ENCODE peak calls at places on chromosomes 12 and 14, in nine cellular contexts. X is AG09319, O is astrocyte of the spinal cord, G is WTC11, U is transverse colon, P is progenitor cell of endocrine pancreas, S is B cell, N is H1, W is glutamatergic neuron. A is an unnamed sample.

GRCh38 chr14:36513012-36513420 is 7.0 kb downstream of the NKX2-1 start:
- DNase-seq in S (no peak), P (no peak), X (no peak), G (peak; percentile 31), W (no peak), N (no peak), U (no peak), O (no peak), A (no peak)

GRCh38 chr12:131473721-131474709 is 236.9 kb upstream of the SFSWAP start:
- DNase-seq in U (no peak), S (no peak), N (no peak), G (peak; percentile 51), W (peak; percentile 47), P (no peak), X (no peak), O (no peak), A (no peak)

GRCh38 chr12:109088818-109089217 is 4.5 kb downstream of the ALKBH2 start:
- DNase-seq in X (no peak), N (no peak), G (no peak), W (no peak), O (peak; percentile 23), U (no peak), P (no peak), S (no peak), A (no peak)

GRCh38 chr12:75862692-75863471 is 168.7 kb downstream of the PHLDA1 start:
- DNase-seq in G (no peak), P (no peak), S (no peak), X (no peak), W (no peak), N (no peak), O (peak; percentile 61), U (no peak), A (no peak)

GRCh38 chr12:51846209-51846779 is 2.2 kb downstream of the FIGNL2 start:
- DNase-seq in O (no peak), P (no peak), N (no peak), G (no peak), X (no peak), S (no peak), W (no peak), U (no peak), A (no peak)

GRCh38 chr12:91988076-91988475 is 157.6 kb downstream of the BTG1 start:
- DNase-seq in U (no peak), W (no peak), O (no peak), N (no peak), G (no peak), P (no peak), X (no peak), S (no peak), A (no peak)

GRCh38 chr12:96434107-96434506 is 33.9 kb upstream of the CDK17 start:
- DNase-seq in O (peak; percentile 97), X (no peak), G (no peak), P (no peak), S (peak; percentile 29), U (peak; percentile 51), N (no peak), W (no peak), A (no peak)

GRCh38 chr12:28578361-28578760 is 388.1 kb downstream of the CCDC91 start:
- DNase-seq in G (no peak), X (peak; percentile 36), P (no peak), N (no peak), W (no peak), O (no peak), S (no peak), U (no peak), A (no peak)

GRCh38 chr12:54082402-54082892 is 28.8 kb downstream of the HOXC4 start:
- DNase-seq in W (no peak), O (peak; percentile 20), P (peak; percentile 45), N (no peak), U (peak; percentile 33), S (peak; percentile 60), X (no peak), G (peak; percentile 53), A (peak; percentile 78)

GRCh38 chr12:3034067-3034750 is 43.0 kb upstream of the TSPAN9 start:
- DNase-seq in P (peak; percentile 77), N (peak; percentile 54), S (peak; percentile 43), G (peak; percentile 89), O (peak; percentile 65), U (peak; percentile 51), W (peak; percentile 85), X (peak; percentile 23), A (peak; percentile 83)

GRCh38 chr12:5630101-5630500 is 198.2 kb downstream of the NTF3 start:
- DNase-seq in N (no peak), U (no peak), O (no peak), W (no peak), S (no peak), P (no peak), G (no peak), X (no peak), A (no peak)

GRCh38 chr12:123083661-123084571 is 67.0 kb downstream of the PITPNM2 start:
- DNase-seq in P (no peak), N (no peak), X (no peak), O (no peak), U (no peak), S (peak; percentile 58), G (no peak), W (no peak), A (no peak)

GRCh38 chr12:79487386-79488110 is 203.2 kb downstream of the PAWR start:
- DNase-seq in X (peak; percentile 63), W (no peak), U (no peak), N (no peak), P (no peak), S (no peak), G (no peak), O (no peak), A (no peak)

GRCh38 chr12:49336645-49337584 is at the start of gene C1QL4:
- DNase-seq in G (peak; percentile 93), S (peak; percentile 92), P (peak; percentile 95), U (peak; percentile 87), W (peak; percentile 94), O (peak; percentile 63), N (no peak), X (no peak), A (peak; percentile 99)

GRCh38 chr14:34065222-34065621 is 114.3 kb upstream of the EGLN3 start:
- DNase-seq in O (no peak), U (no peak), S (no peak), P (no peak), W (no peak), X (no peak), N (no peak), G (no peak), A (no peak)

GRCh38 chr14:34063470-34064164 is 112.7 kb upstream of the EGLN3 start:
- DNase-seq in S (no peak), N (no peak), X (no peak), G (no peak), W (no peak), P (no peak), U (no peak), O (no peak), A (no peak)

GRCh38 chr14:34065690-34066391 is 115.0 kb upstream of the EGLN3 start:
- DNase-seq in W (no peak), X (no peak), O (no peak), N (no peak), S (no peak), U (no peak), G (no peak), P (no peak), A (no peak)

GRCh38 chr14:34063042-34063441 is 112.2 kb upstream of the EGLN3 start:
- DNase-seq in S (no peak), N (no peak), W (no peak), O (no peak), U (no peak), P (no peak), G (no peak), X (no peak), A (no peak)

DNA sequence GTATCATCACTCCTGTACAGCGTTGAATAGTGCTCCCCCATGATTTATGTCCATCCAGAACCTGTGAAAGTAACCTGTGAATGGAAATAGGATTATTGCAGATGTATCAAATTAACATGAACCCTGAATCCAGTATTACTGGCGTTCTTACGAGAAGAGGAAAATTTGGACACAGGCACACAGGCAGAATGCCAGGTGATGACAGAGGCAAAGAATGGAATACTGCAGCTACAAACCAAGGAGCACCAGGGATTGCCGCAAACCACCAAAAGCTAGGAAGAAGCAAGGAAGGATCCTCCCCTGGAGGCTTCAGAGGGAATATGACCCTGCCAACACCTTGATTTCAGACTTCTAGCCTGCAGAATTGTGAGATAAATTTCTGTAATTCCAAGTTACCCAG is 113.5 kb upstream of the EGLN3 start:
- DNase-seq in S (no peak), U (peak; percentile 31), G (no peak), P (no peak), O (peak; percentile 64), X (no peak), W (no peak), N (no peak), A (no peak)
- TF ChIP-seq CTCF in S (no peak), U (no peak), G (no peak), P (no peak), O (peak; percentile 8), X (peak; percentile 20), W (no peak), N (no peak), A (no peak)

DNA sequence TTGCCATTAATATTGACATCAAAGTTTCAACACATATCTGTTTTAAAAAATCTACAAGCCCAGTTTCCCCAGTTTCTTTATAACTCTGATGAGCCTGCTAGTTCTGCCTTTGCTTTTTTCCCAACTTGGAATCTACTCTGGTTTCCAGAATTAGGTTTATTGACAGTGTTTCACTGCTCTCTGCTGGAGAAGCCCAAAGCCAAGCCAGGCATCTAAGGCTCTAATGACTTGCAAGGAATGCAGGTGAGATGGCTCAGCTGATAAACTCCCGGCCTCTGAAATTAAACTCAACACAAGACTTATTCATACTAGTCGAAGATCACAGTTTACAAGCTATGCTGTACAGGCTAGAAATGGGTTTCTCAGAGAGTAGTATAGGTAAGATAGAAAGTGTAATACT is 54.3 kb downstream of the HMGA2 start:
- DNase-seq in O (no peak), P (no peak), S (no peak), N (no peak), X (no peak), G (peak; percentile 40), W (no peak), U (no peak), A (no peak)
- TF ChIP-seq CTCF in O (peak; percentile 29), P (peak; percentile 25), S (no peak), N (no peak), X (peak; percentile 51), G (no peak), W (no peak), U (no peak), A (no peak)

DNA sequence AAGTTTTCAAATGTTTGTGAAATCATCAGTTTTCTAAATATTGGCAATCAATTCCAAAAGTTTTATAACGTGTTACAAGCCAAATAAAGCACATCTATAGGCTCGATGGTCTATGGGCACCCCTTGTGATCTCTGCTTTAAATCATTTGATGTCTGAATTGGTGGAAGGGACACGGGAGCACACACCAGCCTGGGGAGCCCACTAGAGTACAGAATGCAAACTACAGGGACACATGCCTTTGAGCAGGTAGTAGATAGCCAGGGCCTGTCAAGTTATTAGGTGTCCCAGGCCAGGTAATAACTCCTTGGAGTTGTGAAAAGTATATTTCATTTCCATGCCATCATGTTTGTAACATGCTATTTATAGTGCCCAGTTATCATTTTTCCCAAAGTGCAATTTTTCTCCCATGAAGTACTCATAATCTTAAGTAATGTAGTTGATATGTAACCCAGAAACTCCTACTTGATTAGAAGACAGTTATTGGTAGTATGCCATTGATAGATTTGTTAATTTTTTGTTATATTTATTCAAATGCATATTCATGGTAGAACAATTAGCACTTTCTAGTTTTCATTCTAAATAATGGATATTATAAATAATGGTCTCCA is 97.0 kb upstream of the FGD4 start:
- DNase-seq in G (peak; percentile 40), X (no peak), P (no peak), W (no peak), N (no peak), U (peak; percentile 17), O (no peak), S (peak; percentile 60), A (no peak)
- TF ChIP-seq CTCF in G (no peak), X (peak; percentile 37), P (peak; percentile 57), W (peak; percentile 20), N (peak; percentile 66), U (no peak), O (peak; percentile 51), S (peak; percentile 78), A (no peak)

GRCh38 chr12:113837528-113838296 is 128.4 kb downstream of the RBM19 start:
- DNase-seq in N (no peak), G (no peak), S (no peak), X (no peak), O (no peak), P (no peak), W (no peak), U (no peak), A (no peak)
- TF ChIP-seq CTCF in N (peak; percentile 9), G (no peak), S (no peak), X (peak; percentile 4), O (peak; percentile 34), P (peak; percentile 42), W (peak; percentile 30), U (no peak), A (peak; percentile 16)